ENCODE peak calls at places on chromosomes 6 and 20, in six cellular contexts. One of them, this sample, is unnamed.

GRCh38 chr6:100846276-100846675 is 34.9 kb downstream of the ASCC3 start:
- ATAC-seq in upper lobe of left lung: no peak
- ATAC-seq in heart left ventricle: no peak
- ATAC-seq in A549: no peak
- ATAC-seq in gastrocnemius medialis: no peak
- ATAC-seq in body of pancreas: no peak
- ATAC-seq in this sample: no peak

GRCh38 chr6:51855310-51856082 is 231.9 kb downstream of the PKHD1 start:
- ATAC-seq in A549: peak
- ATAC-seq in body of pancreas: no peak
- ATAC-seq in gastrocnemius medialis: peak
- ATAC-seq in upper lobe of left lung: peak
- ATAC-seq in heart left ventricle: no peak
- ATAC-seq in this sample: no peak

GRCh38 chr6:1062786-1063545 is 248.9 kb upstream of the FOXQ1 start:
- ATAC-seq in heart left ventricle: no peak
- ATAC-seq in gastrocnemius medialis: no peak
- ATAC-seq in A549: no peak
- ATAC-seq in upper lobe of left lung: no peak
- ATAC-seq in body of pancreas: no peak
- ATAC-seq in this sample: no peak

GRCh38 chr6:16659471-16660156 is 101.6 kb downstream of the ATXN1 start:
- ATAC-seq in heart left ventricle: no peak
- ATAC-seq in body of pancreas: no peak
- ATAC-seq in gastrocnemius medialis: no peak
- ATAC-seq in upper lobe of left lung: no peak
- ATAC-seq in A549: no peak
- ATAC-seq in this sample: no peak

GRCh38 chr6:74749211-74750142 is 456.4 kb downstream of the COL12A1 start:
- ATAC-seq in A549: no peak
- ATAC-seq in gastrocnemius medialis: no peak
- ATAC-seq in heart left ventricle: peak
- ATAC-seq in upper lobe of left lung: peak
- ATAC-seq in body of pancreas: no peak
- ATAC-seq in this sample: no peak

GRCh38 chr6:34455831-34456230 is 10.0 kb upstream of the PACSIN1 start:
- ATAC-seq in A549: no peak
- ATAC-seq in body of pancreas: no peak
- ATAC-seq in upper lobe of left lung: no peak
- ATAC-seq in heart left ventricle: no peak
- ATAC-seq in gastrocnemius medialis: no peak
- ATAC-seq in this sample: no peak

GRCh38 chr6:147055821-147056392 is 148.3 kb upstream of the STXBP5 start:
- ATAC-seq in A549: no peak
- ATAC-seq in body of pancreas: no peak
- ATAC-seq in upper lobe of left lung: no peak
- ATAC-seq in gastrocnemius medialis: no peak
- ATAC-seq in heart left ventricle: no peak
- ATAC-seq in this sample: no peak

GRCh38 chr6:167102318-167102717 is 20.6 kb upstream of the CCR6 start:
- ATAC-seq in upper lobe of left lung: no peak
- ATAC-seq in heart left ventricle: no peak
- ATAC-seq in body of pancreas: no peak
- ATAC-seq in gastrocnemius medialis: no peak
- ATAC-seq in A549: no peak
- ATAC-seq in this sample: no peak

GRCh38 chr20:53827996-53828672 is 234.5 kb upstream of the ZNF217 start:
- ATAC-seq in A549: peak
- ATAC-seq in heart left ventricle: peak
- ATAC-seq in upper lobe of left lung: peak
- ATAC-seq in gastrocnemius medialis: peak
- ATAC-seq in body of pancreas: peak
- ATAC-seq in this sample: peak

GRCh38 chr20:30500829-30501440 is 756.5 kb upstream of the DEFB115 start:
- ATAC-seq in heart left ventricle: no peak
- ATAC-seq in body of pancreas: no peak
- ATAC-seq in A549: no peak
- ATAC-seq in gastrocnemius medialis: no peak
- ATAC-seq in upper lobe of left lung: no peak
- ATAC-seq in this sample: no peak
- TF ChIP-seq POLR2A in heart left ventricle: no peak
- TF ChIP-seq POLR2A in body of pancreas: no peak
- TF ChIP-seq POLR2A in A549: no peak
- TF ChIP-seq POLR2A in gastrocnemius medialis: no peak
- TF ChIP-seq POLR2A in upper lobe of left lung: no peak
- TF ChIP-seq POLR2A in this sample: no peak

GRCh38 chr20:10986586-10986985 is 312.8 kb upstream of the JAG1 start:
- ATAC-seq in heart left ventricle: no peak
- ATAC-seq in A549: no peak
- ATAC-seq in gastrocnemius medialis: no peak
- ATAC-seq in upper lobe of left lung: no peak
- ATAC-seq in body of pancreas: no peak
- ATAC-seq in this sample: no peak

GRCh38 chr20:10987651-10988383 is 314.0 kb upstream of the JAG1 start:
- ATAC-seq in upper lobe of left lung: no peak
- ATAC-seq in body of pancreas: no peak
- ATAC-seq in heart left ventricle: no peak
- ATAC-seq in gastrocnemius medialis: no peak
- ATAC-seq in A549: no peak
- ATAC-seq in this sample: no peak

GRCh38 chr20:10984294-10984693 is 310.5 kb upstream of the JAG1 start:
- ATAC-seq in heart left ventricle: no peak
- ATAC-seq in gastrocnemius medialis: no peak
- ATAC-seq in upper lobe of left lung: no peak
- ATAC-seq in A549: no peak
- ATAC-seq in body of pancreas: no peak
- ATAC-seq in this sample: no peak

GRCh38 chr20:10984899-10985298 is 311.1 kb upstream of the JAG1 start:
- ATAC-seq in heart left ventricle: no peak
- ATAC-seq in upper lobe of left lung: no peak
- ATAC-seq in body of pancreas: peak
- ATAC-seq in gastrocnemius medialis: no peak
- ATAC-seq in A549: no peak
- ATAC-seq in this sample: no peak

DNA sequence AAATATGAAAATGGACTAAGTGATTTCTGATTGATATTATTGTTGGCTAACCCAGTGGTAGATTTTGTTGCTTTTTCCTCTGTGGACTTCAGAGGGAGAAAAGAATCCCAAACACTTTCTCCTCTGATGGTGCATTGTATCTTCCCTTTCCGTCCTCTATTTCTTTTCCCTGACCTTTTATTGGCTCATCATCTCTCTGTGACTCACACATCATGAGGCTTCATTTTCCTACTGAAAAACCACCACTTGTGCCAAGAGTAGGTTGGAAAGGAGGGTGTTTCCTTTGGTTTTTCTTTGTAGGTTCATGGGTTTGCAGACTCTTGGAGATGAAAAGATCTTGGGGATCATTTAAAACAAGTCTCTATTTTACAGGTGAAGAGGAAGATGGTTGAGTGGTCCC is 311.7 kb upstream of the JAG1 start:
- ATAC-seq in A549: no peak
- ATAC-seq in gastrocnemius medialis: peak
- ATAC-seq in body of pancreas: no peak
- ATAC-seq in upper lobe of left lung: peak
- ATAC-seq in heart left ventricle: no peak
- ATAC-seq in this sample: no peak
- TF ChIP-seq POLR2A in A549: no peak
- TF ChIP-seq POLR2A in gastrocnemius medialis: no peak
- TF ChIP-seq POLR2A in body of pancreas: no peak
- TF ChIP-seq POLR2A in upper lobe of left lung: no peak
- TF ChIP-seq POLR2A in heart left ventricle: no peak
- TF ChIP-seq POLR2A in this sample: no peak

GRCh38 chr6:142856607-142856856 is 88.4 kb downstream of the HIVEP2 start:
- ATAC-seq in heart left ventricle: no peak
- ATAC-seq in A549: no peak
- ATAC-seq in upper lobe of left lung: no peak
- ATAC-seq in body of pancreas: no peak
- ATAC-seq in gastrocnemius medialis: no peak
- ATAC-seq in this sample: no peak
- TF ChIP-seq POLR2A in heart left ventricle: no peak
- TF ChIP-seq POLR2A in A549: no peak
- TF ChIP-seq POLR2A in upper lobe of left lung: no peak
- TF ChIP-seq POLR2A in body of pancreas: no peak
- TF ChIP-seq POLR2A in gastrocnemius medialis: no peak
- TF ChIP-seq POLR2A in this sample: no peak

GRCh38 chr6:27836783-27837635 is 75.2 kb downstream of the OR2B2 start:
- ATAC-seq in upper lobe of left lung: peak
- ATAC-seq in gastrocnemius medialis: no peak
- ATAC-seq in A549: peak
- ATAC-seq in heart left ventricle: peak
- ATAC-seq in body of pancreas: peak
- ATAC-seq in this sample: peak

GRCh38 chr6:27839303-27840081 is 72.7 kb downstream of the OR2B2 start:
- ATAC-seq in body of pancreas: no peak
- ATAC-seq in heart left ventricle: no peak
- ATAC-seq in A549: peak
- ATAC-seq in gastrocnemius medialis: no peak
- ATAC-seq in upper lobe of left lung: peak
- ATAC-seq in this sample: no peak

GRCh38 chr6:27840572-27840971 is 71.6 kb downstream of the OR2B2 start:
- ATAC-seq in gastrocnemius medialis: no peak
- ATAC-seq in body of pancreas: no peak
- ATAC-seq in A549: no peak
- ATAC-seq in upper lobe of left lung: no peak
- ATAC-seq in heart left ventricle: no peak
- ATAC-seq in this sample: no peak

GRCh38 chr6:27836080-27836782 is 76.0 kb downstream of the OR2B2 start:
- ATAC-seq in gastrocnemius medialis: no peak
- ATAC-seq in upper lobe of left lung: no peak
- ATAC-seq in A549: no peak
- ATAC-seq in body of pancreas: no peak
- ATAC-seq in heart left ventricle: no peak
- ATAC-seq in this sample: no peak

GRCh38 chr6:27837636-27838512 is 74.3 kb downstream of the OR2B2 start:
- ATAC-seq in A549: peak
- ATAC-seq in upper lobe of left lung: peak
- ATAC-seq in heart left ventricle: peak
- ATAC-seq in gastrocnemius medialis: peak
- ATAC-seq in body of pancreas: peak
- ATAC-seq in this sample: peak
- TF ChIP-seq POLR2A in A549: peak
- TF ChIP-seq POLR2A in upper lobe of left lung: no peak
- TF ChIP-seq POLR2A in heart left ventricle: peak
- TF ChIP-seq POLR2A in gastrocnemius medialis: no peak
- TF ChIP-seq POLR2A in body of pancreas: no peak
- TF ChIP-seq POLR2A in this sample: no peak

GRCh38 chr20:34675561-34675960 is 1.3 kb downstream of the PIGU start:
- ATAC-seq in body of pancreas: no peak
- ATAC-seq in gastrocnemius medialis: no peak
- ATAC-seq in upper lobe of left lung: no peak
- ATAC-seq in heart left ventricle: no peak
- ATAC-seq in A549: no peak
- ATAC-seq in this sample: no peak

GRCh38 chr20:34675993-34676641 is 775 bp downstream of the PIGU start:
- ATAC-seq in gastrocnemius medialis: no peak
- ATAC-seq in heart left ventricle: no peak
- ATAC-seq in A549: peak
- ATAC-seq in upper lobe of left lung: no peak
- ATAC-seq in body of pancreas: no peak
- ATAC-seq in this sample: no peak

GRCh38 chr20:34680586-34680985 is 3.7 kb upstream of the PIGU start:
- ATAC-seq in gastrocnemius medialis: no peak
- ATAC-seq in upper lobe of left lung: no peak
- ATAC-seq in body of pancreas: no peak
- ATAC-seq in heart left ventricle: no peak
- ATAC-seq in A549: no peak
- ATAC-seq in this sample: no peak

GRCh38 chr20:34673411-34673810 is 3.5 kb downstream of the PIGU start:
- ATAC-seq in A549: no peak
- ATAC-seq in upper lobe of left lung: no peak
- ATAC-seq in gastrocnemius medialis: no peak
- ATAC-seq in heart left ventricle: no peak
- ATAC-seq in body of pancreas: no peak
- ATAC-seq in this sample: no peak

GRCh38 chr20:34676642-34677373 is at the start of gene PIGU:
- ATAC-seq in gastrocnemius medialis: peak
- ATAC-seq in upper lobe of left lung: peak
- ATAC-seq in A549: peak
- ATAC-seq in heart left ventricle: peak
- ATAC-seq in body of pancreas: peak
- ATAC-seq in this sample: peak
- TF ChIP-seq POLR2A in gastrocnemius medialis: peak
- TF ChIP-seq POLR2A in upper lobe of left lung: no peak
- TF ChIP-seq POLR2A in A549: peak
- TF ChIP-seq POLR2A in heart left ventricle: peak
- TF ChIP-seq POLR2A in body of pancreas: peak
- TF ChIP-seq POLR2A in this sample: peak

GRCh38 chr6:53794720-53795253 is at the start of gene LRRC1:
- ATAC-seq in body of pancreas: peak
- ATAC-seq in upper lobe of left lung: peak
- ATAC-seq in A549: peak
- ATAC-seq in gastrocnemius medialis: peak
- ATAC-seq in heart left ventricle: peak
- ATAC-seq in this sample: peak
- TF ChIP-seq POLR2A in body of pancreas: peak
- TF ChIP-seq POLR2A in upper lobe of left lung: no peak
- TF ChIP-seq POLR2A in A549: peak
- TF ChIP-seq POLR2A in gastrocnemius medialis: peak
- TF ChIP-seq POLR2A in heart left ventricle: peak
- TF ChIP-seq POLR2A in this sample: peak

GRCh38 chr6:42788671-42789070 is 6.8 kb downstream of the BICRAL start:
- ATAC-seq in heart left ventricle: no peak
- ATAC-seq in upper lobe of left lung: no peak
- ATAC-seq in gastrocnemius medialis: no peak
- ATAC-seq in body of pancreas: no peak
- ATAC-seq in A549: no peak
- ATAC-seq in this sample: no peak
- TF ChIP-seq POLR2A in heart left ventricle: no peak
- TF ChIP-seq POLR2A in upper lobe of left lung: no peak
- TF ChIP-seq POLR2A in gastrocnemius medialis: no peak
- TF ChIP-seq POLR2A in body of pancreas: no peak
- TF ChIP-seq POLR2A in A549: no peak
- TF ChIP-seq POLR2A in this sample: no peak

DNA sequence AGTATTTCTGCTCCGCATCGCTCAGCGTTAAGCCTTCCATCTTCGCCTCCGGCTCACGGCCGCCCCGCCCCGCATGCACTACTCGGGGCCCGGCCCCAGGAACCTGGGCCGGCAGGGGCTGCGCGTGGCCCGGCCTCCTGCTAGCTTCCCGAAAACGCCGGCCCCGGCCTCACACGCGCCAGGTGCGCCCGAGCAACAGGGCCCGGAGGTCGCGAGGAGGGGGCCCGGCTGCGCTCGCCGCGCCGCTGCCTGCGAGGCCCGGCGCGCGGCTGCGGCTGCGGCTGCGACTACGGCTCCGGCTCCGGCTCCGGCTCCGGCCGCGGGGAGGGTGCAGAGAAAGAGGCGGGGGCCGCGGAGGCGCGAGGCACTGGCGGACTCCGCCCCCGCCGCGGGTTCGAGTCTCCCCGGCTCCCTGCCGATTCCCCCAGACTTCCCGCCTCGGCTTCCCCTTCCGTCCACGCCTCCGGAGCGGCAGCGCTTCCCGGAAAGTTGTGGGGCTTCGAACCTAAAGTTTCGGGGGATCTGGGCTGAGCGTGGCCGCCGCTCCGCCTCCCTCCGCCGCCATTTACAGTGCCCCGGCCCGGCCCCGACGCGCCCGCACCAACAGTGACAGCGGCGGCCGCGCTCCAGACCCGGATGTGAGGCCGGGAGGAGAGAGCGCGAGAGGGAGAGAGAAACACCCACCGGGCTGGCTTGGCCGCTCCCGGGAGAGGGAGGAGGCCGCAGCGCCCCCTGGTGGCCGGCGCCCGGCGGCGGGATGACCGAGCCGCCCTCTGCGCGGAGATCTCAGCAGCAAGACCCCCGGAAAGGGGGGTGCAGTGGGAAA is at the start of gene REPS1:
- ATAC-seq in body of pancreas: peak
- ATAC-seq in heart left ventricle: peak
- ATAC-seq in A549: peak
- ATAC-seq in upper lobe of left lung: peak
- ATAC-seq in gastrocnemius medialis: peak
- ATAC-seq in this sample: peak
- TF ChIP-seq POLR2A in body of pancreas: peak
- TF ChIP-seq POLR2A in heart left ventricle: peak
- TF ChIP-seq POLR2A in A549: peak
- TF ChIP-seq POLR2A in upper lobe of left lung: no peak
- TF ChIP-seq POLR2A in gastrocnemius medialis: peak
- TF ChIP-seq POLR2A in this sample: peak